ENCODE peak calls at places on chromosomes 2 and 18, in five cellular contexts. M is AG04450; F is anterior cingulate cortex; K is ELF-1; J is naive thymus-derived CD8-positive, alpha-beta T cell. I is an unnamed sample.
A peak's percentile ranks its signal among the peaks of the same experiment; 100 is the strongest.

GRCh38 chr2:175399326-175399725 is 217.8 kb upstream of the ATP5MC3 start:
- DNase-seq in F (no peak), M (no peak), K (no peak), J (no peak), I (no peak)

GRCh38 chr2:88190808-88191721 is 20.9 kb downstream of the THNSL2 start:
- DNase-seq in J (no peak), F (peak; percentile 19), M (no peak), K (peak; percentile 88), I (no peak)

GRCh38 chr18:31241900-31242409 is 76.0 kb upstream of the DSG1 start:
- DNase-seq in K (peak; percentile 92), F (no peak), M (no peak), J (no peak), I (no peak)

GRCh38 chr18:5060543-5060942 is 136.5 kb downstream of the AKAIN1 start:
- DNase-seq in M (no peak), F (no peak), K (no peak), J (no peak), I (no peak)

GRCh38 chr2:165634855-165635254 is 159.2 kb downstream of the GALNT3 start:
- DNase-seq in M (no peak), J (no peak), K (peak; percentile 90), F (peak; percentile 70), I (no peak)

GRCh38 chr2:160210599-160211138 is 10.6 kb upstream of the ITGB6 start:
- DNase-seq in M (no peak), F (no peak), J (peak; percentile 69), K (peak; percentile 80), I (peak; percentile 66)

GRCh38 chr2:174615951-174616436 is 18.4 kb upstream of the WIPF1 start:
- DNase-seq in J (no peak), M (no peak), F (no peak), K (no peak), I (no peak)

GRCh38 chr2:190626656-190627055 is 22.2 kb upstream of the NAB1 start:
- DNase-seq in M (no peak), J (no peak), K (no peak), F (no peak), I (no peak)

GRCh38 chr18:77088977-77089795 is 43.4 kb downstream of the MBP start:
- DNase-seq in M (no peak), J (no peak), F (no peak), K (peak; percentile 98), I (no peak)

GRCh38 chr2:61943251-61943650 is 37.8 kb downstream of the COMMD1 start:
- DNase-seq in K (no peak), J (no peak), F (no peak), M (no peak), I (no peak)

GRCh38 chr2:181787310-181788048 is 104.1 kb upstream of the ITPRID2 start:
- DNase-seq in K (no peak), F (no peak), J (no peak), M (no peak), I (no peak)

GRCh38 chr2:84962917-84963316 is 8.0 kb upstream of the KCMF1 start:
- DNase-seq in M (no peak), J (no peak), F (no peak), K (no peak), I (no peak)

GRCh38 chr2:85893428-85894258 is 4.9 kb upstream of the ST3GAL5 start:
- DNase-seq in K (peak; percentile 82), M (no peak), F (no peak), J (no peak), I (no peak)

GRCh38 chr2:174392706-174393105 is 2.8 kb upstream of the SCRN3 start:
- DNase-seq in M (no peak), K (no peak), F (no peak), J (no peak), I (no peak)

GRCh38 chr2:100610381-100610831 is 47.6 kb downstream of the PDCL3 start:
- DNase-seq in F (peak; percentile 62), J (peak; percentile 70), K (peak; percentile 80), M (peak; percentile 15), I (peak; percentile 78)

GRCh38 chr2:240922234-240922981 is 16.3 kb downstream of the CROCC2 start:
- DNase-seq in F (no peak), J (no peak), M (no peak), K (peak; percentile 1), I (no peak)

GRCh38 chr2:29528891-29529520 is 392.4 kb downstream of the ALK start:
- DNase-seq in J (no peak), M (peak; percentile 51), K (no peak), F (no peak), I (no peak)

GRCh38 chr2:127681288-127681771 is 6.0 kb upstream of the LIMS2 start:
- DNase-seq in M (no peak), K (no peak), F (no peak), J (no peak), I (no peak)